ENCODE peak calls at places on chromosomes 16 and 17, in seven cellular contexts. One of them, this sample, is unnamed.

GRCh38 chr17:75652934-75653549 is 13.9 kb downstream of the RECQL5 start:
- DNase-seq in stimulated activated CD8-positive, alpha-beta memory T cell treated with anti-CD3 and anti-CD28 coated beads, Interleukin-2, amount 100 ng/mL, for 1 hour: no peak
- DNase-seq in IMR-90: peak; percentile 27
- DNase-seq in HS-27A: no peak
- DNase-seq in brain pericyte: no peak
- DNase-seq in neural crest cell: peak; percentile 50
- DNase-seq in C1 segment of cervical spinal cord: no peak
- DNase-seq in this sample: peak; percentile 16

GRCh38 chr17:47956818-47957590 is 679 bp downstream of the PRR15L start:
- DNase-seq in stimulated activated CD8-positive, alpha-beta memory T cell treated with anti-CD3 and anti-CD28 coated beads, Interleukin-2, amount 100 ng/mL, for 1 hour: no peak
- DNase-seq in IMR-90: peak; percentile 15
- DNase-seq in HS-27A: no peak
- DNase-seq in brain pericyte: no peak
- DNase-seq in neural crest cell: no peak
- DNase-seq in C1 segment of cervical spinal cord: no peak
- DNase-seq in this sample: no peak

GRCh38 chr16:14002416-14002815 is 68.7 kb upstream of the MRTFB start:
- DNase-seq in stimulated activated CD8-positive, alpha-beta memory T cell treated with anti-CD3 and anti-CD28 coated beads, Interleukin-2, amount 100 ng/mL, for 1 hour: no peak
- DNase-seq in IMR-90: no peak
- DNase-seq in HS-27A: no peak
- DNase-seq in brain pericyte: no peak
- DNase-seq in neural crest cell: no peak
- DNase-seq in C1 segment of cervical spinal cord: no peak
- DNase-seq in this sample: no peak

GRCh38 chr16:27436921-27437650 is 35.1 kb downstream of the IL21R start:
- DNase-seq in stimulated activated CD8-positive, alpha-beta memory T cell treated with anti-CD3 and anti-CD28 coated beads, Interleukin-2, amount 100 ng/mL, for 1 hour: no peak
- DNase-seq in IMR-90: no peak
- DNase-seq in HS-27A: no peak
- DNase-seq in brain pericyte: no peak
- DNase-seq in neural crest cell: no peak
- DNase-seq in C1 segment of cervical spinal cord: no peak
- DNase-seq in this sample: no peak

GRCh38 chr17:57988301-57989010 is 402 bp upstream of the VEZF1 start:
- DNase-seq in stimulated activated CD8-positive, alpha-beta memory T cell treated with anti-CD3 and anti-CD28 coated beads, Interleukin-2, amount 100 ng/mL, for 1 hour: peak; percentile 48
- DNase-seq in IMR-90: peak; percentile 66
- DNase-seq in HS-27A: no peak
- DNase-seq in brain pericyte: no peak
- DNase-seq in neural crest cell: peak; percentile 61
- DNase-seq in C1 segment of cervical spinal cord: peak; percentile 64
- DNase-seq in this sample: peak; percentile 74

GRCh38 chr17:68383443-68384321 is 73.6 kb downstream of the WIPI1 start:
- DNase-seq in stimulated activated CD8-positive, alpha-beta memory T cell treated with anti-CD3 and anti-CD28 coated beads, Interleukin-2, amount 100 ng/mL, for 1 hour: no peak
- DNase-seq in IMR-90: peak; percentile 94
- DNase-seq in HS-27A: peak; percentile 73
- DNase-seq in brain pericyte: peak; percentile 40
- DNase-seq in neural crest cell: no peak
- DNase-seq in C1 segment of cervical spinal cord: no peak
- DNase-seq in this sample: peak; percentile 82

GRCh38 chr16:4611337-4612023 is 3.2 kb downstream of the UBALD1 start:
- DNase-seq in stimulated activated CD8-positive, alpha-beta memory T cell treated with anti-CD3 and anti-CD28 coated beads, Interleukin-2, amount 100 ng/mL, for 1 hour: no peak
- DNase-seq in IMR-90: peak; percentile 41
- DNase-seq in HS-27A: no peak
- DNase-seq in brain pericyte: no peak
- DNase-seq in neural crest cell: no peak
- DNase-seq in C1 segment of cervical spinal cord: no peak
- DNase-seq in this sample: no peak

GRCh38 chr16:84270531-84270930 is 24.1 kb upstream of the WFDC1 start:
- DNase-seq in stimulated activated CD8-positive, alpha-beta memory T cell treated with anti-CD3 and anti-CD28 coated beads, Interleukin-2, amount 100 ng/mL, for 1 hour: no peak
- DNase-seq in IMR-90: no peak
- DNase-seq in HS-27A: no peak
- DNase-seq in brain pericyte: no peak
- DNase-seq in neural crest cell: no peak
- DNase-seq in C1 segment of cervical spinal cord: no peak
- DNase-seq in this sample: no peak

GRCh38 chr16:66698046-66698445 is 1.5 kb upstream of the CMTM4 start:
- DNase-seq in stimulated activated CD8-positive, alpha-beta memory T cell treated with anti-CD3 and anti-CD28 coated beads, Interleukin-2, amount 100 ng/mL, for 1 hour: no peak
- DNase-seq in IMR-90: no peak
- DNase-seq in HS-27A: no peak
- DNase-seq in brain pericyte: no peak
- DNase-seq in neural crest cell: no peak
- DNase-seq in C1 segment of cervical spinal cord: no peak
- DNase-seq in this sample: no peak

GRCh38 chr17:4230142-4230541 is 33.6 kb downstream of the ANKFY1 start:
- DNase-seq in stimulated activated CD8-positive, alpha-beta memory T cell treated with anti-CD3 and anti-CD28 coated beads, Interleukin-2, amount 100 ng/mL, for 1 hour: no peak
- DNase-seq in IMR-90: peak; percentile 97
- DNase-seq in HS-27A: peak; percentile 58
- DNase-seq in brain pericyte: peak; percentile 51
- DNase-seq in neural crest cell: no peak
- DNase-seq in C1 segment of cervical spinal cord: no peak
- DNase-seq in this sample: peak; percentile 95

GRCh38 chr16:15464401-15465186 is 30.2 kb downstream of the BMERB1 start:
- DNase-seq in stimulated activated CD8-positive, alpha-beta memory T cell treated with anti-CD3 and anti-CD28 coated beads, Interleukin-2, amount 100 ng/mL, for 1 hour: no peak
- DNase-seq in IMR-90: peak; percentile 22
- DNase-seq in HS-27A: no peak
- DNase-seq in brain pericyte: no peak
- DNase-seq in neural crest cell: no peak
- DNase-seq in C1 segment of cervical spinal cord: no peak
- DNase-seq in this sample: no peak

GRCh38 chr16:27428035-27428785 is 26.2 kb downstream of the IL21R start:
- DNase-seq in stimulated activated CD8-positive, alpha-beta memory T cell treated with anti-CD3 and anti-CD28 coated beads, Interleukin-2, amount 100 ng/mL, for 1 hour: no peak
- DNase-seq in IMR-90: no peak
- DNase-seq in HS-27A: no peak
- DNase-seq in brain pericyte: no peak
- DNase-seq in neural crest cell: no peak
- DNase-seq in C1 segment of cervical spinal cord: no peak
- DNase-seq in this sample: no peak

GRCh38 chr17:17422217-17422610 is 54.6 kb upstream of the MED9 start:
- DNase-seq in stimulated activated CD8-positive, alpha-beta memory T cell treated with anti-CD3 and anti-CD28 coated beads, Interleukin-2, amount 100 ng/mL, for 1 hour: no peak
- DNase-seq in IMR-90: no peak
- DNase-seq in HS-27A: no peak
- DNase-seq in brain pericyte: no peak
- DNase-seq in neural crest cell: no peak
- DNase-seq in C1 segment of cervical spinal cord: no peak
- DNase-seq in this sample: no peak

GRCh38 chr17:48103379-48103715 is 2.1 kb upstream of the CBX1 start:
- DNase-seq in stimulated activated CD8-positive, alpha-beta memory T cell treated with anti-CD3 and anti-CD28 coated beads, Interleukin-2, amount 100 ng/mL, for 1 hour: no peak
- DNase-seq in IMR-90: no peak
- DNase-seq in HS-27A: no peak
- DNase-seq in brain pericyte: no peak
- DNase-seq in neural crest cell: no peak
- DNase-seq in C1 segment of cervical spinal cord: no peak
- DNase-seq in this sample: no peak

GRCh38 chr17:64750891-64751677 is 89.0 kb upstream of the SMURF2 start:
- DNase-seq in stimulated activated CD8-positive, alpha-beta memory T cell treated with anti-CD3 and anti-CD28 coated beads, Interleukin-2, amount 100 ng/mL, for 1 hour: no peak
- DNase-seq in IMR-90: no peak
- DNase-seq in HS-27A: no peak
- DNase-seq in brain pericyte: no peak
- DNase-seq in neural crest cell: no peak
- DNase-seq in C1 segment of cervical spinal cord: no peak
- DNase-seq in this sample: no peak

GRCh38 chr17:16212793-16213192 is 2.5 kb downstream of the NCOR1 start:
- DNase-seq in stimulated activated CD8-positive, alpha-beta memory T cell treated with anti-CD3 and anti-CD28 coated beads, Interleukin-2, amount 100 ng/mL, for 1 hour: no peak
- DNase-seq in IMR-90: no peak
- DNase-seq in HS-27A: no peak
- DNase-seq in brain pericyte: no peak
- DNase-seq in neural crest cell: no peak
- DNase-seq in C1 segment of cervical spinal cord: no peak
- DNase-seq in this sample: no peak

GRCh38 chr17:66885417-66885816 is 50.5 kb downstream of the CACNG5 start:
- DNase-seq in stimulated activated CD8-positive, alpha-beta memory T cell treated with anti-CD3 and anti-CD28 coated beads, Interleukin-2, amount 100 ng/mL, for 1 hour: no peak
- DNase-seq in IMR-90: peak; percentile 2
- DNase-seq in HS-27A: no peak
- DNase-seq in brain pericyte: no peak
- DNase-seq in neural crest cell: no peak
- DNase-seq in C1 segment of cervical spinal cord: no peak
- DNase-seq in this sample: no peak

GRCh38 chr17:33292184-33292980 is 713 bp downstream of the ASIC2 start:
- DNase-seq in stimulated activated CD8-positive, alpha-beta memory T cell treated with anti-CD3 and anti-CD28 coated beads, Interleukin-2, amount 100 ng/mL, for 1 hour: no peak
- DNase-seq in IMR-90: peak; percentile 20
- DNase-seq in HS-27A: no peak
- DNase-seq in brain pericyte: no peak
- DNase-seq in neural crest cell: peak; percentile 34
- DNase-seq in C1 segment of cervical spinal cord: no peak
- DNase-seq in this sample: peak; percentile 8

GRCh38 chr17:67059372-67059771 is 15.0 kb downstream of the CACNG1 start:
- DNase-seq in stimulated activated CD8-positive, alpha-beta memory T cell treated with anti-CD3 and anti-CD28 coated beads, Interleukin-2, amount 100 ng/mL, for 1 hour: no peak
- DNase-seq in IMR-90: no peak
- DNase-seq in HS-27A: no peak
- DNase-seq in brain pericyte: no peak
- DNase-seq in neural crest cell: no peak
- DNase-seq in C1 segment of cervical spinal cord: peak; percentile 3
- DNase-seq in this sample: no peak

GRCh38 chr16:19690196-19690595 is 27.8 kb downstream of the KNOP1 start:
- DNase-seq in stimulated activated CD8-positive, alpha-beta memory T cell treated with anti-CD3 and anti-CD28 coated beads, Interleukin-2, amount 100 ng/mL, for 1 hour: no peak
- DNase-seq in IMR-90: no peak
- DNase-seq in HS-27A: no peak
- DNase-seq in brain pericyte: no peak
- DNase-seq in neural crest cell: no peak
- DNase-seq in C1 segment of cervical spinal cord: no peak
- DNase-seq in this sample: no peak

GRCh38 chr16:12744860-12745259 is 58.8 kb downstream of the CPPED1 start:
- DNase-seq in stimulated activated CD8-positive, alpha-beta memory T cell treated with anti-CD3 and anti-CD28 coated beads, Interleukin-2, amount 100 ng/mL, for 1 hour: no peak
- DNase-seq in IMR-90: no peak
- DNase-seq in HS-27A: no peak
- DNase-seq in brain pericyte: no peak
- DNase-seq in neural crest cell: no peak
- DNase-seq in C1 segment of cervical spinal cord: no peak
- DNase-seq in this sample: no peak

This sample was measured in astrocyte of the spinal cord.